ENCODE peak calls at places on chromosome 4, in four cellular contexts. O is adrenal gland, U is foreskin fibroblast, F is aorta. E is an unnamed sample.

GRCh38 chr4:101347267-101347556 is at the start of gene PPP3CA:
- DNase-seq in O (no peak), U (no peak), F (no peak), E (no peak)

GRCh38 chr4:82623284-82623683 is 61.5 kb upstream of the TMEM150C start:
- DNase-seq in O (no peak), U (no peak), F (no peak), E (no peak)

GRCh38 chr4:118881512-118882146 is 7.0 kb upstream of the SYNPO2 start:
- DNase-seq in O (no peak), U (no peak), F (no peak), E (no peak)

GRCh38 chr4:8747467-8747841 is 124.2 kb downstream of the HMX1 start:
- DNase-seq in O (no peak), U (no peak), F (peak; percentile 17), E (no peak)

GRCh38 chr4:103994059-103994458 is 274.3 kb upstream of the TACR3 start:
- DNase-seq in O (no peak), U (no peak), F (no peak), E (no peak)

GRCh38 chr4:126899382-126899801 is 733.4 kb upstream of the INTU start:
- DNase-seq in O (peak; percentile 25), U (peak; percentile 87), F (no peak), E (peak; percentile 59)

GRCh38 chr4:52957220-52957686 is 95.1 kb downstream of the RASL11B start:
- DNase-seq in O (no peak), U (peak; percentile 54), F (no peak), E (no peak)

GRCh38 chr4:7110546-7110945 is 42.7 kb upstream of the GRPEL1 start:
- DNase-seq in O (no peak), U (no peak), F (no peak), E (no peak)

GRCh38 chr4:145868637-145869409 is 69.8 kb downstream of the ZNF827 start:
- DNase-seq in O (no peak), U (no peak), F (no peak), E (no peak)

GRCh38 chr4:177047070-177047850 is 254.5 kb upstream of the VEGFC start:
- DNase-seq in O (peak; percentile 77), U (peak; percentile 72), F (peak; percentile 58), E (peak; percentile 43)

GRCh38 chr4:69323284-69323683 is 43.0 kb downstream of the UGT2B28 start:
- DNase-seq in O (no peak), U (no peak), F (no peak), E (no peak)

GRCh38 chr4:156961241-156962068 is 10.1 kb downstream of the PDGFC start:
- DNase-seq in O (no peak), U (no peak), F (no peak), E (no peak)